ENCODE peak calls at places on chromosomes 1 and 21, in nine cellular contexts. One of them, this sample, is unnamed.

GRCh38 chr1:17759114-17759513 is 4.0 kb downstream of the ACTL8 start:
- DNase-seq in hepatic stellate cell: no peak
- DNase-seq in SK-MEL-5: peak
- DNase-seq in left colon: no peak
- DNase-seq in HuH-7: no peak
- DNase-seq in astrocyte of the spinal cord: no peak
- DNase-seq in amniotic stem cell: no peak
- DNase-seq in adrenal gland: no peak
- DNase-seq in activated T-helper 1 cell treated with anti-CD3 and anti-CD28 coated beads, Interleukin-2, amount 50 U/mL, for 16 hours: no peak
- DNase-seq in this sample: no peak

GRCh38 chr21:42032968-42033367 is 22.8 kb upstream of the ZBTB21 start:
- DNase-seq in hepatic stellate cell: no peak
- DNase-seq in SK-MEL-5: no peak
- DNase-seq in left colon: no peak
- DNase-seq in HuH-7: no peak
- DNase-seq in astrocyte of the spinal cord: no peak
- DNase-seq in amniotic stem cell: no peak
- DNase-seq in adrenal gland: no peak
- DNase-seq in activated T-helper 1 cell treated with anti-CD3 and anti-CD28 coated beads, Interleukin-2, amount 50 U/mL, for 16 hours: no peak
- DNase-seq in this sample: no peak

GRCh38 chr1:24999426-24999825 is 69.3 kb upstream of the RUNX3 start:
- DNase-seq in hepatic stellate cell: no peak
- DNase-seq in SK-MEL-5: no peak
- DNase-seq in left colon: no peak
- DNase-seq in HuH-7: no peak
- DNase-seq in astrocyte of the spinal cord: no peak
- DNase-seq in amniotic stem cell: no peak
- DNase-seq in adrenal gland: no peak
- DNase-seq in activated T-helper 1 cell treated with anti-CD3 and anti-CD28 coated beads, Interleukin-2, amount 50 U/mL, for 16 hours: no peak
- DNase-seq in this sample: no peak

GRCh38 chr1:31572323-31573104 is 3.8 kb upstream of the TINAGL1 start:
- DNase-seq in hepatic stellate cell: no peak
- DNase-seq in SK-MEL-5: no peak
- DNase-seq in left colon: no peak
- DNase-seq in HuH-7: no peak
- DNase-seq in astrocyte of the spinal cord: no peak
- DNase-seq in amniotic stem cell: no peak
- DNase-seq in adrenal gland: no peak
- DNase-seq in activated T-helper 1 cell treated with anti-CD3 and anti-CD28 coated beads, Interleukin-2, amount 50 U/mL, for 16 hours: no peak
- DNase-seq in this sample: no peak

GRCh38 chr1:215900684-215901083 is 333.6 kb downstream of the KCTD3 start:
- DNase-seq in hepatic stellate cell: no peak
- DNase-seq in SK-MEL-5: no peak
- DNase-seq in left colon: no peak
- DNase-seq in HuH-7: no peak
- DNase-seq in astrocyte of the spinal cord: no peak
- DNase-seq in amniotic stem cell: no peak
- DNase-seq in adrenal gland: no peak
- DNase-seq in activated T-helper 1 cell treated with anti-CD3 and anti-CD28 coated beads, Interleukin-2, amount 50 U/mL, for 16 hours: no peak
- DNase-seq in this sample: no peak

GRCh38 chr1:204591473-204592090 is 75.4 kb downstream of the MDM4 start:
- DNase-seq in hepatic stellate cell: peak
- DNase-seq in SK-MEL-5: no peak
- DNase-seq in left colon: no peak
- DNase-seq in HuH-7: no peak
- DNase-seq in astrocyte of the spinal cord: peak
- DNase-seq in amniotic stem cell: no peak
- DNase-seq in adrenal gland: no peak
- DNase-seq in activated T-helper 1 cell treated with anti-CD3 and anti-CD28 coated beads, Interleukin-2, amount 50 U/mL, for 16 hours: no peak
- DNase-seq in this sample: no peak

GRCh38 chr1:51311826-51312225 is 18.5 kb downstream of the TTC39A start:
- DNase-seq in hepatic stellate cell: no peak
- DNase-seq in SK-MEL-5: no peak
- DNase-seq in left colon: no peak
- DNase-seq in HuH-7: no peak
- DNase-seq in astrocyte of the spinal cord: no peak
- DNase-seq in amniotic stem cell: no peak
- DNase-seq in adrenal gland: no peak
- DNase-seq in activated T-helper 1 cell treated with anti-CD3 and anti-CD28 coated beads, Interleukin-2, amount 50 U/mL, for 16 hours: no peak
- DNase-seq in this sample: no peak

GRCh38 chr1:221511797-221512196 is 230.1 kb downstream of the DUSP10 start:
- DNase-seq in hepatic stellate cell: no peak
- DNase-seq in SK-MEL-5: no peak
- DNase-seq in left colon: no peak
- DNase-seq in HuH-7: no peak
- DNase-seq in astrocyte of the spinal cord: no peak
- DNase-seq in amniotic stem cell: no peak
- DNase-seq in adrenal gland: no peak
- DNase-seq in activated T-helper 1 cell treated with anti-CD3 and anti-CD28 coated beads, Interleukin-2, amount 50 U/mL, for 16 hours: no peak
- DNase-seq in this sample: no peak

GRCh38 chr21:16775056-16775455 is 737.8 kb upstream of the CXADR start:
- DNase-seq in hepatic stellate cell: no peak
- DNase-seq in SK-MEL-5: no peak
- DNase-seq in left colon: no peak
- DNase-seq in HuH-7: no peak
- DNase-seq in astrocyte of the spinal cord: no peak
- DNase-seq in amniotic stem cell: no peak
- DNase-seq in adrenal gland: no peak
- DNase-seq in activated T-helper 1 cell treated with anti-CD3 and anti-CD28 coated beads, Interleukin-2, amount 50 U/mL, for 16 hours: no peak
- DNase-seq in this sample: no peak

GRCh38 chr1:239560921-239561320 is 174.6 kb downstream of the CHRM3 start:
- DNase-seq in hepatic stellate cell: no peak
- DNase-seq in SK-MEL-5: no peak
- DNase-seq in left colon: no peak
- DNase-seq in HuH-7: no peak
- DNase-seq in astrocyte of the spinal cord: no peak
- DNase-seq in amniotic stem cell: no peak
- DNase-seq in adrenal gland: no peak
- DNase-seq in activated T-helper 1 cell treated with anti-CD3 and anti-CD28 coated beads, Interleukin-2, amount 50 U/mL, for 16 hours: no peak
- DNase-seq in this sample: no peak

GRCh38 chr1:11337536-11338350 is 64.7 kb downstream of the UBIAD1 start:
- DNase-seq in hepatic stellate cell: no peak
- DNase-seq in SK-MEL-5: peak
- DNase-seq in left colon: no peak
- DNase-seq in HuH-7: peak
- DNase-seq in astrocyte of the spinal cord: peak
- DNase-seq in amniotic stem cell: no peak
- DNase-seq in adrenal gland: peak
- DNase-seq in activated T-helper 1 cell treated with anti-CD3 and anti-CD28 coated beads, Interleukin-2, amount 50 U/mL, for 16 hours: peak
- DNase-seq in this sample: peak

GRCh38 chr1:92563457-92564216 is 76.9 kb upstream of the GFI1 start:
- DNase-seq in hepatic stellate cell: no peak
- DNase-seq in SK-MEL-5: no peak
- DNase-seq in left colon: no peak
- DNase-seq in HuH-7: no peak
- DNase-seq in astrocyte of the spinal cord: no peak
- DNase-seq in amniotic stem cell: no peak
- DNase-seq in adrenal gland: no peak
- DNase-seq in activated T-helper 1 cell treated with anti-CD3 and anti-CD28 coated beads, Interleukin-2, amount 50 U/mL, for 16 hours: no peak
- DNase-seq in this sample: no peak

GRCh38 chr1:162905759-162906158 is 44.8 kb upstream of the CCDC190 start:
- DNase-seq in hepatic stellate cell: peak
- DNase-seq in SK-MEL-5: no peak
- DNase-seq in left colon: no peak
- DNase-seq in HuH-7: no peak
- DNase-seq in astrocyte of the spinal cord: peak
- DNase-seq in amniotic stem cell: peak
- DNase-seq in adrenal gland: no peak
- DNase-seq in activated T-helper 1 cell treated with anti-CD3 and anti-CD28 coated beads, Interleukin-2, amount 50 U/mL, for 16 hours: no peak
- DNase-seq in this sample: peak

GRCh38 chr1:216750031-216750627 is 26.9 kb upstream of the ESRRG start:
- DNase-seq in hepatic stellate cell: peak
- DNase-seq in SK-MEL-5: peak
- DNase-seq in left colon: no peak
- DNase-seq in HuH-7: peak
- DNase-seq in astrocyte of the spinal cord: peak
- DNase-seq in amniotic stem cell: peak
- DNase-seq in adrenal gland: peak
- DNase-seq in activated T-helper 1 cell treated with anti-CD3 and anti-CD28 coated beads, Interleukin-2, amount 50 U/mL, for 16 hours: no peak
- DNase-seq in this sample: peak

GRCh38 chr1:47059376-47059775 is 7.7 kb upstream of the CYP4Z1 start:
- DNase-seq in hepatic stellate cell: no peak
- DNase-seq in SK-MEL-5: no peak
- DNase-seq in left colon: no peak
- DNase-seq in HuH-7: no peak
- DNase-seq in astrocyte of the spinal cord: no peak
- DNase-seq in amniotic stem cell: no peak
- DNase-seq in adrenal gland: no peak
- DNase-seq in activated T-helper 1 cell treated with anti-CD3 and anti-CD28 coated beads, Interleukin-2, amount 50 U/mL, for 16 hours: no peak
- DNase-seq in this sample: no peak

GRCh38 chr1:84712288-84712874 is 22.1 kb upstream of the SSX2IP start:
- DNase-seq in hepatic stellate cell: no peak
- DNase-seq in SK-MEL-5: no peak
- DNase-seq in left colon: no peak
- DNase-seq in HuH-7: no peak
- DNase-seq in astrocyte of the spinal cord: peak
- DNase-seq in amniotic stem cell: no peak
- DNase-seq in adrenal gland: no peak
- DNase-seq in activated T-helper 1 cell treated with anti-CD3 and anti-CD28 coated beads, Interleukin-2, amount 50 U/mL, for 16 hours: no peak
- DNase-seq in this sample: no peak

GRCh38 chr21:33642896-33643657 is 776 bp downstream of the ITSN1 start:
- DNase-seq in hepatic stellate cell: peak
- DNase-seq in SK-MEL-5: peak
- DNase-seq in left colon: peak
- DNase-seq in HuH-7: no peak
- DNase-seq in astrocyte of the spinal cord: no peak
- DNase-seq in amniotic stem cell: no peak
- DNase-seq in adrenal gland: peak
- DNase-seq in activated T-helper 1 cell treated with anti-CD3 and anti-CD28 coated beads, Interleukin-2, amount 50 U/mL, for 16 hours: no peak
- DNase-seq in this sample: no peak